ENCODE peak calls at places on chromosome 1, in six cellular contexts. M is nephron progenitor cell; O is breast epithelium; U is A549; T is stimulated activated CD8-positive, alpha-beta memory T cell treated with anti-CD3 and anti-CD28 coated beads, Interleukin-7, amount 100 ng/mL, for 1 hour; F is activated CD8-positive, alpha-beta memory T cell treated with anti-CD3 and anti-CD28 coated beads, Interleukin-2, amount 50 U/mL, for 48 hours. E is an unnamed sample.

GRCh38 chr1:14543191-14543849 is 55.2 kb upstream of the KAZN start:
- DNase-seq in M (no peak), U (no peak), F (no peak), T (no peak), O (no peak), E (no peak)

GRCh38 chr1:179761296-179761695 is 18.2 kb downstream of the FAM163A start:
- DNase-seq in F (no peak), M (peak; percentile 17), O (no peak), T (no peak), U (no peak), E (no peak)

GRCh38 chr1:37423810-37424209 is 50.6 kb upstream of the ZC3H12A start:
- DNase-seq in O (no peak), U (no peak), F (no peak), M (no peak), T (no peak), E (no peak)

GRCh38 chr1:109687641-109688499 is at the start of gene GSTM1:
- DNase-seq in U (no peak), F (no peak), T (peak; percentile 69), M (peak; percentile 69), O (no peak), E (no peak)

GRCh38 chr1:54703471-54703870 is 12.2 kb upstream of the TTC4 start:
- DNase-seq in T (no peak), F (no peak), M (no peak), U (no peak), O (no peak), E (no peak)

GRCh38 chr1:60504206-60504868 is 430.8 kb upstream of the C1orf87 start:
- DNase-seq in F (no peak), M (no peak), O (no peak), U (no peak), T (no peak), E (no peak)

GRCh38 chr1:207282496-207283380 is 38.7 kb upstream of the CD55 start:
- DNase-seq in U (no peak), O (no peak), F (no peak), T (no peak), M (no peak), E (no peak)

GRCh38 chr1:167518331-167518700 is at the start of gene CD247:
- DNase-seq in F (peak; percentile 81), U (no peak), O (no peak), T (peak; percentile 45), M (no peak), E (peak; percentile 70)